ENCODE peak calls at places on chromosomes 2 and 18, in five cellular contexts. A is left lobe of liver, M is hepatocyte, C is SW 1271, P is mesothelial cell of epicardium. F is an unnamed sample.

GRCh38 chr2:156466739-156467405 is 30.7 kb downstream of the GPD2 start:
- DNase-seq in P (no peak), M (no peak), C (no peak), A (no peak), F (no peak)

GRCh38 chr18:9113468-9114149 is 11.1 kb downstream of the NDUFV2 start:
- DNase-seq in P (no peak), A (no peak), C (no peak), M (no peak), F (no peak)

GRCh38 chr2:63983986-63984605 is 35.1 kb downstream of the VPS54 start:
- DNase-seq in A (no peak), M (no peak), C (no peak), P (no peak), F (no peak)

GRCh38 chr2:169086893-169087467 is 17.6 kb downstream of the DHRS9 start:
- DNase-seq in M (no peak), A (no peak), C (no peak), P (no peak), F (no peak)

GRCh38 chr2:98412751-98413445 is 31.8 kb upstream of the INPP4A start:
- DNase-seq in A (no peak), P (no peak), M (peak; percentile 83), C (peak; percentile 6), F (peak; percentile 50)

GRCh38 chr18:48663931-48664847 is 125.4 kb downstream of the CTIF start:
- DNase-seq in P (peak; percentile 81), A (peak; percentile 80), C (no peak), M (peak; percentile 71), F (peak; percentile 99)

GRCh38 chr18:46725310-46725709 is 31.5 kb downstream of the ST8SIA5 start:
- DNase-seq in M (no peak), A (no peak), P (no peak), C (no peak), F (no peak)

GRCh38 chr18:62881509-62882016 is 166.2 kb downstream of the PHLPP1 start:
- DNase-seq in A (no peak), C (peak; percentile 74), P (no peak), M (no peak), F (no peak)

GRCh38 chr2:132757002-132757598 is 87.1 kb upstream of the LYPD1 start:
- DNase-seq in M (no peak), C (no peak), P (no peak), A (no peak), F (no peak)

GRCh38 chr18:35117951-35118411 is 76.8 kb downstream of the MAPRE2 start:
- DNase-seq in C (no peak), A (peak; percentile 59), M (no peak), P (no peak), F (no peak)

GRCh38 chr2:150388289-150388625 is 99.2 kb downstream of the RND3 start:
- DNase-seq in P (no peak), C (no peak), M (no peak), A (no peak), F (no peak)

GRCh38 chr2:120476141-120476540 is 130.2 kb downstream of the INHBB start:
- DNase-seq in P (no peak), C (no peak), M (no peak), A (peak; percentile 30), F (no peak)

GRCh38 chr2:205709319-205709718 is 27.0 kb downstream of the NRP2 start:
- DNase-seq in C (no peak), A (no peak), P (no peak), M (no peak), F (no peak)

GRCh38 chr2:96869281-96869823 is 528 bp downstream of the SEMA4C start:
- DNase-seq in P (peak; percentile 65), M (peak; percentile 90), C (no peak), A (peak; percentile 83), F (peak; percentile 71)

GRCh38 chr2:149858916-149859634 is 271.5 kb upstream of the MMADHC start:
- DNase-seq in M (no peak), A (no peak), P (no peak), C (no peak), F (no peak)